ENCODE peak calls at places on chromosomes 4 and X, in nine cellular contexts. Y is fibroblast of mammary gland, J is upper lobe of left lung, P is GM12865, M is AG09309, Q is endothelial cell, L is foreskin keratinocyte, V is Caco-2, R is astrocyte of the cerebellum. O is an unnamed sample.

GRCh38 chr4:86961103-86961502 is 26.3 kb downstream of the AFF1 start:
- DNase-seq in Y (no peak), J (no peak), P (peak; percentile 55), M (no peak), Q (no peak), L (no peak), V (no peak), R (no peak), O (no peak)

GRCh38 chr4:136650541-136651277 is 881.6 kb downstream of the PCDH18 start:
- DNase-seq in Y (peak; percentile 7), J (no peak), P (peak; percentile 8), M (no peak), Q (no peak), L (peak; percentile 27), V (no peak), R (peak; percentile 64), O (peak; percentile 62)

GRCh38 chrX:20284992-20285391 is 18.3 kb upstream of the RPS6KA3 start:
- DNase-seq in Y (no peak), J (no peak), P (no peak), M (no peak), Q (no peak), L (no peak), V (no peak), R (no peak), O (no peak)

GRCh38 chr4:112736718-112737135 is 99.8 kb downstream of the LARP7 start:
- DNase-seq in Y (no peak), J (no peak), P (peak; percentile 74), M (no peak), Q (no peak), L (no peak), V (no peak), R (no peak), O (no peak)

GRCh38 chrX:142089193-142089592 is 115.9 kb downstream of the MAGEC2 start:
- DNase-seq in Y (peak; percentile 8), J (no peak), P (no peak), M (no peak), Q (no peak), L (no peak), V (no peak), R (no peak), O (no peak)

GRCh38 chr4:8176547-8177399 is 18.2 kb upstream of the ABLIM2 start:
- DNase-seq in Y (peak; percentile 47), J (peak; percentile 42), P (peak; percentile 72), M (no peak), Q (peak; percentile 67), L (peak; percentile 41), V (peak; percentile 71), R (peak; percentile 23), O (peak; percentile 59)

GRCh38 chrX:123455693-123456092 is 271.6 kb downstream of the GRIA3 start:
- DNase-seq in Y (no peak), J (no peak), P (no peak), M (no peak), Q (no peak), L (no peak), V (no peak), R (no peak), O (no peak)

GRCh38 chr4:1195109-1195671 is 22.8 kb upstream of the SPON2 start:
- DNase-seq in Y (peak; percentile 60), J (peak; percentile 75), P (peak; percentile 0), M (no peak), Q (peak; percentile 2), L (no peak), V (no peak), R (no peak), O (no peak)

GRCh38 chr4:15893967-15894366 is 44.6 kb downstream of the FGFBP1 start:
- DNase-seq in Y (peak; percentile 96), J (no peak), P (no peak), M (peak; percentile 68), Q (no peak), L (peak; percentile 100), V (no peak), R (peak; percentile 96), O (peak; percentile 53)

GRCh38 chrX:19904778-19905367 is 17.5 kb upstream of the SH3KBP1 start:
- DNase-seq in Y (peak; percentile 57), J (no peak), P (peak; percentile 67), M (no peak), Q (no peak), L (peak; percentile 58), V (no peak), R (peak; percentile 16), O (peak; percentile 45)

GRCh38 chr4:150238591-150238990 is 160.3 kb downstream of the DCLK2 start:
- DNase-seq in Y (peak; percentile 55), J (no peak), P (no peak), M (no peak), Q (no peak), L (no peak), V (no peak), R (no peak), O (no peak)

GRCh38 chrX:71911023-71911730 is 532 bp downstream of the NHSL2 start:
- DNase-seq in Y (no peak), J (peak; percentile 85), P (no peak), M (no peak), Q (peak; percentile 63), L (peak; percentile 32), V (no peak), R (no peak), O (peak; percentile 54)

GRCh38 chr4:104475652-104476051 is 19.0 kb downstream of the CXXC4 start:
- DNase-seq in Y (no peak), J (no peak), P (no peak), M (no peak), Q (no peak), L (no peak), V (no peak), R (no peak), O (no peak)

GRCh38 chr4:26248647-26249046 is 72.2 kb upstream of the RBPJ start:
- DNase-seq in Y (peak; percentile 79), J (no peak), P (no peak), M (no peak), Q (no peak), L (no peak), V (no peak), R (peak; percentile 71), O (no peak)

GRCh38 chr4:5824635-5825034 is 68.3 kb downstream of the CRMP1 start:
- DNase-seq in Y (peak; percentile 59), J (no peak), P (peak; percentile 16), M (no peak), Q (peak; percentile 20), L (peak; percentile 16), V (no peak), R (peak; percentile 5), O (no peak)

GRCh38 chrX:41010188-41010846 is 74.9 kb upstream of the USP9X start:
- DNase-seq in Y (peak; percentile 91), J (peak; percentile 85), P (peak; percentile 23), M (peak; percentile 68), Q (peak; percentile 38), L (peak; percentile 87), V (no peak), R (peak; percentile 66), O (peak; percentile 83)

GRCh38 chrX:50068293-50068568 is 132.6 kb downstream of the AKAP4 start:
- DNase-seq in Y (no peak), J (no peak), P (no peak), M (no peak), Q (no peak), L (no peak), V (peak; percentile 67), R (no peak), O (no peak)

GRCh38 chrX:50068893-50069292 is 131.9 kb downstream of the AKAP4 start:
- DNase-seq in Y (no peak), J (no peak), P (no peak), M (no peak), Q (no peak), L (no peak), V (no peak), R (no peak), O (no peak)

GRCh38 chrX:50073601-50074000 is 127.2 kb downstream of the AKAP4 start:
- DNase-seq in Y (no peak), J (no peak), P (no peak), M (no peak), Q (no peak), L (no peak), V (no peak), R (no peak), O (no peak)

GRCh38 chrX:50072110-50072509 is 128.7 kb downstream of the AKAP4 start:
- DNase-seq in Y (no peak), J (no peak), P (no peak), M (no peak), Q (no peak), L (no peak), V (no peak), R (no peak), O (no peak)

DNA sequence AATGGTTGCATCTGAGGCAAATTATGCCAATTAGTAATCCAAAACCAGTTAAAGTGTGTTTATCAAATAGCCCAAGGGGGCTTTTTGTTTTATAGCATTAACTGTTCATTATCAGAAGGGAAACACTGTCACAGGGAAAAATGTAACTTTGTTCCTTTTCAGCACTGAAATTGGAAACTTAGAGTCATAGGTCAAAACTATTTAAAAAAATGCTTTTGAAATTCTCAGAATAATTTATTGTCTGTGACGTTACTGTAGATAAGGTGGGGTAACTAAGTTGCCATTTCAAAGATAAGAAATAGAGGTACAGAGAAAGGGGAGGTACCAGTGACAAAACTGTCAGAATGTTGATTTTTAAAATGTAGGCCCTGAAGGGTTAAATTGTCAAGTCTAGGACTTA is 129.3 kb downstream of the AKAP4 start:
- DNase-seq in Y (no peak), J (no peak), P (no peak), M (no peak), Q (no peak), L (no peak), V (no peak), R (no peak), O (no peak)
- TF ChIP-seq CTCF in Y (no peak), J (no peak), P (no peak), M (no peak), Q (no peak), L (no peak), V (no peak), R (no peak), O (no peak)

GRCh38 chr4:179728305-179728704 is 2286.1 kb upstream of the AGA start:
- DNase-seq in Y (no peak), J (no peak), P (no peak), M (no peak), Q (no peak), L (no peak), V (no peak), R (no peak), O (no peak)
- TF ChIP-seq CTCF in Y (no peak), J (no peak), P (no peak), M (no peak), Q (no peak), L (no peak), V (no peak), R (no peak), O (no peak)

DNA sequence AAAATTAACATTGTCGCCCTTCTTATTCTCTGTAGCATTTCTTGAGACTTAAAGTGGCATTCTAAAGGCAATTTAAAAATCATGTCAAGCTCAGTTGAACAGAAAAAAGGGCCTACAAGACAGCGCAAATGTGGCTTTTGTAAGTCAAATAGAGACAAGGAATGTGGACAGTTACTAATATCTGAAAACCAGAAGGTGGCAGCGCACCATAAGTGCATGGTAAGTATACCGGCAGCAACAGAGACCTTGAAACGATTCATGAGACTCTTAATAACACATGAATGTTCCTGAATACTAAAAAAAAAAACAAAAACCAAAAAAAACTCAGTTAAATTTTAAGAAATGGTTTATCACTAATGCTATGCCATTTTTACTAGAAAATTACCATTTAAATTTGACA is 82.4 kb upstream of the HPRT1 start:
- DNase-seq in Y (peak; percentile 54), J (no peak), P (peak; percentile 68), M (no peak), Q (no peak), L (no peak), V (peak; percentile 33), R (peak; percentile 18), O (peak; percentile 21)
- TF ChIP-seq CTCF in Y (peak; percentile 44), J (no peak), P (peak; percentile 6), M (peak; percentile 43), Q (no peak), L (peak; percentile 58), V (peak; percentile 40), R (peak; percentile 38), O (no peak)

GRCh38 chrX:65668362-65669310 is 1.2 kb downstream of the MSN start:
- DNase-seq in Y (peak; percentile 81), J (no peak), P (peak; percentile 74), M (peak; percentile 69), Q (peak; percentile 7), L (peak; percentile 80), V (no peak), R (no peak), O (peak; percentile 47)
- TF ChIP-seq CTCF in Y (no peak), J (no peak), P (no peak), M (no peak), Q (no peak), L (no peak), V (no peak), R (no peak), O (no peak)

O was measured in Calu3.